ENCODE peak calls at places on chromosomes 13 and 19, in eight cellular contexts. X is GM12865, F is fibroblast of mammary gland, J is PC-3, U is NB4, D is heart right ventricle, Z is stomach, A is kidney epithelial cell. T is an unnamed sample.

GRCh38 chr13:35917942-35918645 is 213.1 kb downstream of the DCLK1 start:
- DNase-seq in X (no peak), F (peak), J (no peak), U (no peak), D (no peak), Z (no peak), A (no peak), T (no peak)

GRCh38 chr13:110683203-110683883 is 22.6 kb downstream of the CARS2 start:
- DNase-seq in X (no peak), F (peak), J (peak), U (no peak), D (no peak), Z (no peak), A (no peak), T (no peak)

GRCh38 chr13:113080901-113081521 is 24.6 kb upstream of the F7 start:
- DNase-seq in X (no peak), F (no peak), J (no peak), U (no peak), D (no peak), Z (no peak), A (no peak), T (no peak)

GRCh38 chr13:112881656-112882554 is 87.1 kb upstream of the MCF2L start:
- DNase-seq in X (no peak), F (no peak), J (no peak), U (no peak), D (no peak), Z (no peak), A (no peak), T (no peak)

GRCh38 chr19:29978139-29978538 is 36.1 kb downstream of the URI1 start:
- DNase-seq in X (peak), F (peak), J (no peak), U (no peak), D (no peak), Z (no peak), A (no peak), T (no peak)

GRCh38 chr19:50842130-50842529 is 8.8 kb upstream of the KLK15 start:
- DNase-seq in X (no peak), F (no peak), J (no peak), U (no peak), D (no peak), Z (no peak), A (no peak), T (peak)

GRCh38 chr19:57403737-57404537 is 7.0 kb upstream of the ZNF17 start:
- DNase-seq in X (no peak), F (no peak), J (no peak), U (no peak), D (no peak), Z (no peak), A (no peak), T (no peak)

GRCh38 chr19:23512151-23512925 is 117.1 kb upstream of the ZNF91 start:
- DNase-seq in X (no peak), F (no peak), J (no peak), U (no peak), D (no peak), Z (no peak), A (no peak), T (no peak)

GRCh38 chr19:2952953-2953481 is 8.2 kb upstream of the ZNF77 start:
- DNase-seq in X (peak), F (peak), J (peak), U (no peak), D (no peak), Z (peak), A (peak), T (peak)

GRCh38 chr19:34555447-34555846 is 73.9 kb downstream of the WTIP start:
- DNase-seq in X (peak), F (peak), J (peak), U (peak), D (no peak), Z (no peak), A (no peak), T (no peak)

GRCh38 chr13:33940898-33941297 is 122.9 kb downstream of the RFC3 start:
- DNase-seq in X (no peak), F (peak), J (no peak), U (no peak), D (no peak), Z (no peak), A (no peak), T (no peak)

GRCh38 chr13:32381539-32381938 is 46.4 kb downstream of the N4BP2L1 start:
- DNase-seq in X (peak), F (peak), J (peak), U (peak), D (peak), Z (no peak), A (peak), T (no peak)

DNA sequence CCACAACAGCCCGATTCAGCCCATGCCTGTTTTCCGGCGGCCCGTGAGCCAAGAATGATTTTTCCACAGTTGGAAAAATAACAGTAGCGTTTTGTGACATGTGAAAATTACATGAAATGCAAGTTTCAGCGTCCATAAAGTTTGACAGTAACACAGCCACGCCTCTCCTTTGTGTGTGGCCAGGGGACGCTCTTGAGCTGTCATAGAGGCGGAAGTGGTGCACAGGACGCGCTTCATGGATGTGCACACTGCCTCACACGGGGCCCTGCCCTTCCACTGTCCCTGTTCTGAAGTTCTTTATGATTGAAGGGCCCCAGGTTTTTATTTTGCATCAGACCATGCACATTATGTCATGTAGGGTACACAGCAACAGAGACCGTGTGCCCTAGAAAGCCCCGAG is 12.4 kb upstream of the ELAVL1 start:
- DNase-seq in X (peak), F (no peak), J (no peak), U (peak), D (no peak), Z (no peak), A (no peak), T (no peak)
- TF ChIP-seq CTCF in X (peak), F (no peak), J (no peak), U (peak), D (no peak), Z (no peak), A (no peak), T (no peak)

DNA sequence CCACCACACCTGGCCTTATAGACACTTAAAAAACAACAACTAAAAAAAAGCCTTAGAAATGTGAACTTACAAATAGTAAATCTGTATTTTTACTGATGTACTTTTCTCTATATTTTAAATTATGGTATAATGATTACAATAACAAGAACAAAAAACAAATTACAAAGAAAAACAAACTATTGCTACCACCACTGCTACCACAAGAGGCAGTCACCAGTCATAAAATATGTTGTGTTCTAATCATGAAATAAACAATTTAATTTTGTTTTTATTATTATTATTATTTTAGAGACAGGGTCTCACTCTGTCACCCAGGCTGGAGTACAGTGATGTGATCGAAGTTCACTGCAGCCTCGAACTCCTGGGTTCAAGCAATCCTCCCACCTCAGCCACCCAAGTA is 72.2 kb downstream of the DIAPH3 start:
- DNase-seq in X (no peak), F (no peak), J (no peak), U (no peak), D (no peak), Z (no peak), A (no peak), T (no peak)
- TF ChIP-seq CTCF in X (no peak), F (peak), J (no peak), U (no peak), D (no peak), Z (no peak), A (no peak), T (no peak)

DNA sequence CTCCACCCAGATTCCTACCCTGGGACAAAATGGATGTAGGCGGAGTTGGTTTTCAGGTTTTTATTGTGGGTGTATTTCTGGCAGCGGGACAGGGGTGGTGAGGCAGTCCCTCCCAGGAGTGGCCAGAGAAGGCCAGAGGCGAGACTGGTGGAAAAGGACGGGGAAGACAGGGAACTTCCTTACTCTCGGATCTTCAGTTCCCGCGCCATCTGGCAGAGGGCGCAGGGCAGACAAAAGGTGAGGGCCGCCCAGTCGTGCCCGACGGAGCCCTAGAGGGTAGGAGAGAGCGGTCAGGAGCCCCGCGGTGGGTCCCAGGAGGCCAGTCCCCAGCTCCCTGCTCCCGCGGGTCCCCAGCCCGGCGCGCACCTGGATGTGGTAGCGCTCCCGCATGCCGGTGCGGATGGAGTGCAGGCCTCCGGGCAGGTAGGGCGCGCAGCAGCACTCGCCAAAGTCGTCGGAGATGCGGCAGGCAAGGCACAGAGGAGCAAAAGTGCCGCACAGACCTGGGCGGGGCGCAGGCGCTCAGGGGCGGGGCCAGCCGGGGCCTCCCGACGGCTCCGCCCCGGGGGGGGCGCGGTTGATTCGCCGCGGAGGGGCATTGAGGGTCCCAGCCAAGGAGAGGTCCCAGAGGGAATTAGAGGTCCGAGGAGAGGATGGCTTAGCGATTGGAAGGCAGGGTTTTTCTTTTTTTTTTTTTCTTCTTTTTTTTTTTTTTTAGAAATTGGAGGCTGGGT is 3.0 kb downstream of the CNFN start:
- DNase-seq in X (peak), F (peak), J (peak), U (peak), D (peak), Z (peak), A (peak), T (peak)
- TF ChIP-seq CTCF in X (peak), F (peak), J (peak), U (peak), D (peak), Z (peak), A (peak), T (peak)

GRCh38 chr13:60099631-60100420 is 63.9 kb downstream of the DIAPH3 start:
- DNase-seq in X (no peak), F (no peak), J (no peak), U (no peak), D (no peak), Z (no peak), A (no peak), T (no peak)

GRCh38 chr13:60095300-60095699 is 68.4 kb downstream of the DIAPH3 start:
- DNase-seq in X (no peak), F (no peak), J (no peak), U (no peak), D (no peak), Z (no peak), A (no peak), T (no peak)

GRCh38 chr13:60090579-60090978 is 73.1 kb downstream of the DIAPH3 start:
- DNase-seq in X (no peak), F (peak), J (no peak), U (no peak), D (no peak), Z (no peak), A (no peak), T (no peak)

DNA sequence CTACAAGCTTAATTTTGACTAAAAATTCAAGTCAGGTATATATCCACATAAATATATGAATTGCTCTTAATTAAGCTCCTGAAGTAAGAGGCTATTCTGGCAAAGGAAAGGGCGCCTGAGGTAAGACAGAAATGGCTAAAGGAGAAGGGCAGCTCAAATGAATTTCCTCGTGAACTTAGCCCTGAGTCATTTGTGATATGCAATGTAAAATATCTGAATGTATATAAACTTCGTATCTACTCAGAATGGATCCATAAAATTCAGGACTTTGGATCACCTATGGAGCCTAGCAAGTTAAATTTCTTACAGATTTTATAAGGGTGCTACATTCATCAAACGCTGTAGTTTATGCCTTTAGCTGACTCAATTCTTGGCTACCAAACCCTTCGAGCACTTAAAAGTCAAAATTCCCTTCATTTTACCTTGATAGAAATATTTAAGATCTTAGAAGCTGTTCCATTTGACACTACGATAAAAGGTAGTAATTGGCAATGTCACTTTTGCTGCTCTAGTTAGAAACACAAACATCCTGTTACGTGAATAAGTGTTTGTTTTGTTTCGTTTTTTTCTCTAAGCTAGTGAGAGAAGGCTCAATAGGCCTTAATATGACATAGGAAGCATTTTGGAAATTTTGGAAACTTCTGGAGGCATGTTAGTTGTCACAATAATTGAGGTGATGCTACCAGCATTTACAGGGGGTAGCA is 69.2 kb downstream of the DIAPH3 start:
- DNase-seq in X (no peak), F (no peak), J (no peak), U (no peak), D (no peak), Z (no peak), A (no peak), T (no peak)
- TF ChIP-seq CTCF in X (no peak), F (no peak), J (no peak), U (no peak), D (no peak), Z (no peak), A (no peak), T (no peak)

GRCh38 chr19:958967-959685 is 25.0 kb upstream of the WDR18 start:
- DNase-seq in X (no peak), F (peak), J (peak), U (peak), D (no peak), Z (no peak), A (peak), T (no peak)

GRCh38 chr19:961866-962620 is 22.1 kb upstream of the WDR18 start:
- DNase-seq in X (no peak), F (peak), J (peak), U (no peak), D (no peak), Z (no peak), A (no peak), T (no peak)

GRCh38 chr19:962683-963385 is 21.3 kb upstream of the WDR18 start:
- DNase-seq in X (no peak), F (no peak), J (no peak), U (no peak), D (no peak), Z (no peak), A (no peak), T (no peak)

GRCh38 chr19:960601-960938 is 23.6 kb upstream of the WDR18 start:
- DNase-seq in X (no peak), F (no peak), J (no peak), U (no peak), D (no peak), Z (no peak), A (no peak), T (no peak)

GRCh38 chr19:959935-960502 is 24.1 kb upstream of the WDR18 start:
- DNase-seq in X (no peak), F (no peak), J (no peak), U (no peak), D (no peak), Z (no peak), A (no peak), T (no peak)
- TF ChIP-seq CTCF in X (no peak), F (no peak), J (no peak), U (no peak), D (no peak), Z (no peak), A (peak), T (no peak)

GRCh38 chr13:27008733-27009132 is 162.9 kb downstream of the USP12 start:
- DNase-seq in X (no peak), F (no peak), J (no peak), U (no peak), D (no peak), Z (no peak), A (no peak), T (no peak)

GRCh38 chr13:27014406-27015359 is 156.9 kb downstream of the USP12 start:
- DNase-seq in X (no peak), F (no peak), J (no peak), U (no peak), D (no peak), Z (no peak), A (no peak), T (no peak)

GRCh38 chr13:27016871-27017270 is 154.7 kb downstream of the USP12 start:
- DNase-seq in X (no peak), F (no peak), J (no peak), U (no peak), D (no peak), Z (no peak), A (no peak), T (no peak)

GRCh38 chr13:27011661-27012060 is 159.9 kb downstream of the USP12 start:
- DNase-seq in X (no peak), F (no peak), J (no peak), U (no peak), D (no peak), Z (no peak), A (no peak), T (no peak)

GRCh38 chr13:27012482-27013197 is 159.0 kb downstream of the USP12 start:
- DNase-seq in X (no peak), F (peak), J (peak), U (peak), D (no peak), Z (no peak), A (peak), T (no peak)
- TF ChIP-seq CTCF in X (no peak), F (no peak), J (no peak), U (no peak), D (no peak), Z (no peak), A (no peak), T (no peak)